ENCODE peak calls at places on chromosome 22, in ten cellular contexts. E is NCI-H526 treated with DMSO at 0.1 percent for 48 hours, H is esophagus muscularis mucosa, T is Calu3, S is stomach, P is GM19239, Y is foreskin fibroblast, N is iPS DF 19.7, Z is ELR, M is LHCN-M2. F is an unnamed sample.

GRCh38 chr22:35315855-35316745 is 16.4 kb downstream of the TOM1 start:
- DNase-seq in P (no peak), Z (no peak), E (peak), Y (no peak), H (no peak), M (no peak), S (no peak), N (no peak), T (no peak), F (no peak)

GRCh38 chr22:37187891-37188761 is at the start of gene C1QTNF6:
- DNase-seq in Z (peak), P (no peak), M (peak), S (peak), E (no peak), T (peak), H (no peak), Y (peak), N (peak), F (peak)

GRCh38 chr22:46947516-46948260 is 185.2 kb downstream of the TBC1D22A start:
- DNase-seq in S (no peak), Y (no peak), E (no peak), N (no peak), T (no peak), H (no peak), Z (no peak), P (no peak), M (no peak), F (no peak)

GRCh38 chr22:49006207-49007012 is 821.3 kb downstream of the BRD1 start:
- DNase-seq in Z (no peak), T (no peak), P (no peak), Y (no peak), E (no peak), N (no peak), S (peak), M (no peak), H (peak), F (no peak)

GRCh38 chr22:44825310-44826150 is 73.2 kb downstream of the ARHGAP8 start:
- DNase-seq in E (no peak), Y (no peak), H (no peak), T (no peak), P (no peak), S (no peak), N (no peak), Z (no peak), M (no peak), F (no peak)

GRCh38 chr22:39818050-39818449 is 75.5 kb downstream of the ENTHD1 start:
- DNase-seq in Z (peak), Y (peak), S (no peak), N (no peak), M (peak), P (no peak), H (no peak), T (no peak), E (no peak), F (peak)

GRCh38 chr22:21455334-21456089 is 11.7 kb upstream of the TMEM191C start:
- DNase-seq in N (no peak), E (no peak), M (no peak), Y (no peak), S (no peak), Z (no peak), T (no peak), H (no peak), P (no peak), F (no peak)

GRCh38 chr22:36561291-36561811 is 32.4 kb upstream of the EIF3D start:
- DNase-seq in H (no peak), N (no peak), S (no peak), M (no peak), P (no peak), Z (no peak), T (no peak), E (no peak), Y (no peak), F (no peak)

GRCh38 chr22:39748877-39749276 is 144.7 kb downstream of the ENTHD1 start:
- DNase-seq in N (no peak), Z (peak), S (no peak), H (no peak), Y (peak), T (no peak), M (peak), P (no peak), E (no peak), F (peak)

GRCh38 chr22:17705565-17706450 is 67.3 kb downstream of the BCL2L13 start:
- DNase-seq in Y (no peak), T (no peak), S (no peak), P (no peak), Z (peak), N (no peak), H (no peak), E (no peak), M (peak), F (peak)

GRCh38 chr22:46537221-46537945 is at the start of gene CELSR1:
- DNase-seq in M (no peak), Z (peak), N (no peak), P (peak), T (peak), E (no peak), H (no peak), Y (no peak), S (peak), F (peak)

GRCh38 chr22:35949243-35949642 is 79.4 kb downstream of the RBFOX2 start:
- DNase-seq in N (no peak), T (no peak), M (no peak), Z (no peak), H (no peak), S (no peak), Y (no peak), E (no peak), P (no peak), F (no peak)

GRCh38 chr22:26393929-26394328 is 35.1 kb upstream of the ASPHD2 start:
- DNase-seq in P (no peak), N (no peak), E (no peak), Y (no peak), H (no peak), T (no peak), S (no peak), M (no peak), Z (peak), F (no peak)

GRCh38 chr22:23579870-23580585 is at the start of gene IGLL1:
- DNase-seq in P (no peak), E (no peak), Z (no peak), M (no peak), S (no peak), T (no peak), Y (no peak), H (no peak), N (no peak), F (no peak)